ENCODE peak calls at places on chromosome 3, in nine cellular contexts. One of them, this sample, is unnamed.

GRCh38 chr3:135440233-135440632 is 525.3 kb upstream of the PPP2R3A start:
- DNase-seq in sigmoid colon: no peak
- DNase-seq in HCT116: no peak
- DNase-seq in suprapubic skin: no peak
- DNase-seq in heart left ventricle: no peak
- DNase-seq in IMR-90: no peak
- DNase-seq in tibial nerve: no peak
- DNase-seq in breast epithelium: no peak
- DNase-seq in A549: no peak
- DNase-seq in this sample: no peak

GRCh38 chr3:196216081-196216564 is at the start of gene SLC51A:
- DNase-seq in sigmoid colon: no peak
- DNase-seq in HCT116: no peak
- DNase-seq in suprapubic skin: no peak
- DNase-seq in heart left ventricle: no peak
- DNase-seq in IMR-90: no peak
- DNase-seq in tibial nerve: no peak
- DNase-seq in breast epithelium: no peak
- DNase-seq in A549: no peak
- DNase-seq in this sample: no peak

GRCh38 chr3:185934726-185935464 is 2.9 kb downstream of the TRA2B start:
- DNase-seq in sigmoid colon: no peak
- DNase-seq in HCT116: no peak
- DNase-seq in suprapubic skin: no peak
- DNase-seq in heart left ventricle: no peak
- DNase-seq in IMR-90: peak
- DNase-seq in tibial nerve: no peak
- DNase-seq in breast epithelium: no peak
- DNase-seq in A549: no peak
- DNase-seq in this sample: no peak

GRCh38 chr3:175456496-175456895 is 597.4 kb downstream of the NAALADL2 start:
- DNase-seq in sigmoid colon: no peak
- DNase-seq in HCT116: no peak
- DNase-seq in suprapubic skin: no peak
- DNase-seq in heart left ventricle: no peak
- DNase-seq in IMR-90: peak
- DNase-seq in tibial nerve: no peak
- DNase-seq in breast epithelium: no peak
- DNase-seq in A549: no peak
- DNase-seq in this sample: no peak

GRCh38 chr3:122183521-122183892 is at the start of gene CASR:
- DNase-seq in sigmoid colon: no peak
- DNase-seq in HCT116: no peak
- DNase-seq in suprapubic skin: no peak
- DNase-seq in heart left ventricle: no peak
- DNase-seq in IMR-90: no peak
- DNase-seq in tibial nerve: no peak
- DNase-seq in breast epithelium: no peak
- DNase-seq in A549: no peak
- DNase-seq in this sample: no peak

GRCh38 chr3:156218353-156218744 is 98.0 kb downstream of the KCNAB1 start:
- DNase-seq in sigmoid colon: no peak
- DNase-seq in HCT116: no peak
- DNase-seq in suprapubic skin: no peak
- DNase-seq in heart left ventricle: no peak
- DNase-seq in IMR-90: peak
- DNase-seq in tibial nerve: no peak
- DNase-seq in breast epithelium: no peak
- DNase-seq in A549: no peak
- DNase-seq in this sample: no peak

GRCh38 chr3:155560594-155560993 is 184.3 kb downstream of the PLCH1 start:
- DNase-seq in sigmoid colon: no peak
- DNase-seq in HCT116: peak
- DNase-seq in suprapubic skin: no peak
- DNase-seq in heart left ventricle: no peak
- DNase-seq in IMR-90: no peak
- DNase-seq in tibial nerve: no peak
- DNase-seq in breast epithelium: no peak
- DNase-seq in A549: peak
- DNase-seq in this sample: no peak

GRCh38 chr3:175386630-175387029 is 527.5 kb downstream of the NAALADL2 start:
- DNase-seq in sigmoid colon: no peak
- DNase-seq in HCT116: no peak
- DNase-seq in suprapubic skin: no peak
- DNase-seq in heart left ventricle: no peak
- DNase-seq in IMR-90: peak
- DNase-seq in tibial nerve: no peak
- DNase-seq in breast epithelium: no peak
- DNase-seq in A549: peak
- DNase-seq in this sample: no peak

GRCh38 chr3:48739955-48740823 is 23.2 kb upstream of the IP6K2 start:
- DNase-seq in sigmoid colon: peak
- DNase-seq in HCT116: peak
- DNase-seq in suprapubic skin: peak
- DNase-seq in heart left ventricle: peak
- DNase-seq in IMR-90: peak
- DNase-seq in tibial nerve: peak
- DNase-seq in breast epithelium: peak
- DNase-seq in A549: peak
- DNase-seq in this sample: peak

GRCh38 chr3:157128771-157129671 is 30.9 kb downstream of the CCNL1 start:
- DNase-seq in sigmoid colon: no peak
- DNase-seq in HCT116: peak
- DNase-seq in suprapubic skin: no peak
- DNase-seq in heart left ventricle: no peak
- DNase-seq in IMR-90: peak
- DNase-seq in tibial nerve: no peak
- DNase-seq in breast epithelium: peak
- DNase-seq in A549: peak
- DNase-seq in this sample: peak

GRCh38 chr3:189839576-189839975 is 208.4 kb downstream of the TP63 start:
- DNase-seq in sigmoid colon: no peak
- DNase-seq in HCT116: no peak
- DNase-seq in suprapubic skin: no peak
- DNase-seq in heart left ventricle: no peak
- DNase-seq in IMR-90: peak
- DNase-seq in tibial nerve: no peak
- DNase-seq in breast epithelium: no peak
- DNase-seq in A549: peak
- DNase-seq in this sample: no peak

GRCh38 chr3:5330152-5330810 is 142.8 kb downstream of the EDEM1 start:
- DNase-seq in sigmoid colon: no peak
- DNase-seq in HCT116: peak
- DNase-seq in suprapubic skin: no peak
- DNase-seq in heart left ventricle: no peak
- DNase-seq in IMR-90: peak
- DNase-seq in tibial nerve: no peak
- DNase-seq in breast epithelium: no peak
- DNase-seq in A549: peak
- DNase-seq in this sample: no peak

GRCh38 chr3:128466840-128467541 is at the start of gene DNAJB8:
- DNase-seq in sigmoid colon: no peak
- DNase-seq in HCT116: no peak
- DNase-seq in suprapubic skin: no peak
- DNase-seq in heart left ventricle: no peak
- DNase-seq in IMR-90: no peak
- DNase-seq in tibial nerve: no peak
- DNase-seq in breast epithelium: no peak
- DNase-seq in A549: no peak
- DNase-seq in this sample: no peak

GRCh38 chr3:177135841-177136492 is 61.3 kb downstream of the TBL1XR1 start:
- DNase-seq in sigmoid colon: no peak
- DNase-seq in HCT116: no peak
- DNase-seq in suprapubic skin: no peak
- DNase-seq in heart left ventricle: no peak
- DNase-seq in IMR-90: no peak
- DNase-seq in tibial nerve: no peak
- DNase-seq in breast epithelium: no peak
- DNase-seq in A549: no peak
- DNase-seq in this sample: no peak

GRCh38 chr3:80232760-80233159 is 465.0 kb upstream of the ROBO1 start:
- DNase-seq in sigmoid colon: no peak
- DNase-seq in HCT116: no peak
- DNase-seq in suprapubic skin: no peak
- DNase-seq in heart left ventricle: no peak
- DNase-seq in IMR-90: peak
- DNase-seq in tibial nerve: no peak
- DNase-seq in breast epithelium: no peak
- DNase-seq in A549: no peak
- DNase-seq in this sample: no peak

GRCh38 chr3:69058180-69058946 is 6.2 kb upstream of the TMF1 start:
- DNase-seq in sigmoid colon: no peak
- DNase-seq in HCT116: no peak
- DNase-seq in suprapubic skin: no peak
- DNase-seq in heart left ventricle: no peak
- DNase-seq in IMR-90: no peak
- DNase-seq in tibial nerve: no peak
- DNase-seq in breast epithelium: no peak
- DNase-seq in A549: no peak
- DNase-seq in this sample: no peak

GRCh38 chr3:85159376-85159775 is 200.6 kb downstream of the CADM2 start:
- DNase-seq in sigmoid colon: no peak
- DNase-seq in HCT116: no peak
- DNase-seq in suprapubic skin: no peak
- DNase-seq in heart left ventricle: no peak
- DNase-seq in IMR-90: no peak
- DNase-seq in tibial nerve: no peak
- DNase-seq in breast epithelium: no peak
- DNase-seq in A549: no peak
- DNase-seq in this sample: no peak

GRCh38 chr3:57911588-57911987 is 96.6 kb upstream of the FLNB start:
- DNase-seq in sigmoid colon: no peak
- DNase-seq in HCT116: no peak
- DNase-seq in suprapubic skin: no peak
- DNase-seq in heart left ventricle: no peak
- DNase-seq in IMR-90: peak
- DNase-seq in tibial nerve: no peak
- DNase-seq in breast epithelium: no peak
- DNase-seq in A549: no peak
- DNase-seq in this sample: no peak

GRCh38 chr3:151382671-151383070 is 1.9 kb downstream of the P2RY12 start:
- DNase-seq in sigmoid colon: no peak
- DNase-seq in HCT116: no peak
- DNase-seq in suprapubic skin: no peak
- DNase-seq in heart left ventricle: no peak
- DNase-seq in IMR-90: no peak
- DNase-seq in tibial nerve: no peak
- DNase-seq in breast epithelium: no peak
- DNase-seq in A549: no peak
- DNase-seq in this sample: no peak

GRCh38 chr3:141949972-141950371 is 73.5 kb downstream of the ATP1B3 start:
- DNase-seq in sigmoid colon: no peak
- DNase-seq in HCT116: no peak
- DNase-seq in suprapubic skin: no peak
- DNase-seq in heart left ventricle: no peak
- DNase-seq in IMR-90: no peak
- DNase-seq in tibial nerve: no peak
- DNase-seq in breast epithelium: no peak
- DNase-seq in A549: no peak
- DNase-seq in this sample: no peak
- TF ChIP-seq POLR2A in sigmoid colon: no peak
- TF ChIP-seq POLR2A in HCT116: no peak
- TF ChIP-seq POLR2A in suprapubic skin: no peak
- TF ChIP-seq POLR2A in heart left ventricle: no peak
- TF ChIP-seq POLR2A in IMR-90: no peak
- TF ChIP-seq POLR2A in tibial nerve: no peak
- TF ChIP-seq POLR2A in breast epithelium: no peak
- TF ChIP-seq POLR2A in A549: no peak
- TF ChIP-seq POLR2A in this sample: no peak

DNA sequence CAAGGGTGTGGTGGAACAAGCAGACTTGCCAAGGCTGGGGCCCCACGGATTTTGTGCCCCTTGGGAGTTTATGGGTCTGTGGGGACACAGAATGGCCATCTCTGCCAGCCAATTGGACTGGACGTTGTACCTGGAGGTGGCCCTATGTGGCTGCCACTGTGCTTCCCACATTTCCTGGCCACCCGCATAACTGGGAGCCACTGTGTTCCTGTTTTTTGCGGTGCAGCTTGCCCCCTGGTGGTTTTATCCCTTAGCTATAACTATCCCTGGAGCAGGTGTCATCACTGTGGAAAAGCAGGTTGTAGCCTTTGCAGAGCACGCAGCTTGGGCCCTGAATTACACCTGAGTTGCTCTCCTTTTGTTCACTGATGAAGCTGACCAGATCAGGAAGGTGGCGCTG is 306.3 kb downstream of the ZPLD1 start:
- DNase-seq in sigmoid colon: no peak
- DNase-seq in HCT116: peak
- DNase-seq in suprapubic skin: no peak
- DNase-seq in heart left ventricle: no peak
- DNase-seq in IMR-90: no peak
- DNase-seq in tibial nerve: no peak
- DNase-seq in breast epithelium: no peak
- DNase-seq in A549: no peak
- DNase-seq in this sample: no peak
- TF ChIP-seq CTCF in sigmoid colon: no peak
- TF ChIP-seq CTCF in HCT116: peak
- TF ChIP-seq CTCF in suprapubic skin: no peak
- TF ChIP-seq CTCF in heart left ventricle: no peak
- TF ChIP-seq CTCF in IMR-90: no peak
- TF ChIP-seq CTCF in tibial nerve: no peak
- TF ChIP-seq CTCF in breast epithelium: no peak
- TF ChIP-seq CTCF in A549: no peak
- TF ChIP-seq CTCF in this sample: no peak

DNA sequence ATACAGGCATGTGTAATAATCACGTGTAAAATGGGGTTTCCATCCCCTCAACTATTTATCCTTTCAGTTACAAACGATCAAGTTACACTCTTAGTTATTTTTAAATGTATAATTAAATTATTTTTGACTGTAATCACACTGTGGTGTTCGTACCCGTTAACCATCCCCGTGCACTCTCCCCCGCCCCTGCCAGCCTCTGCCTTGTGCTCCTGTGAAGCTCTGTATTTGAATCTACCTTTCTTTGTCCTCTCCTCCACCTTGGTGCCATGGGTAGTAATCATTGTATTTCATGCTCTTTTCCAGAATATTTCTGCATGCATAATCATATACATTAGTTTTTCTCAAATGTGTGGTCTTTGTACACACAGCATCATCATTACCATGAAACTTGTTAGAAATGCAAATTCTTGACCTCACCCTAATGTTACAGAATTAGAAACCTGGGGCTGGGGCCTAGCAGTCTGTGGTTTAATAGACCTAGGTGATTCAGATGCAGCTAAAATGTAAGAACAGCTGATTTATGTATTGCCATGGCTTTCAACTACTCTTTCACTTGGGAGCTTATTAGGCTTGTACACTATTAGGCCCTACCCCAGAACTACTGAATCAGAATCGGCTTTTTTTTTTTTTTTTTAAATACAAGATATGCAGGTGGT is 91.5 kb downstream of the STT3B start:
- DNase-seq in sigmoid colon: no peak
- DNase-seq in HCT116: no peak
- DNase-seq in suprapubic skin: no peak
- DNase-seq in heart left ventricle: no peak
- DNase-seq in IMR-90: no peak
- DNase-seq in tibial nerve: no peak
- DNase-seq in breast epithelium: no peak
- DNase-seq in A549: no peak
- DNase-seq in this sample: no peak
- H3K27ac ChIP-seq in sigmoid colon: no peak
- H3K27ac ChIP-seq in HCT116: no peak
- H3K27ac ChIP-seq in suprapubic skin: no peak
- H3K27ac ChIP-seq in heart left ventricle: no peak
- H3K27ac ChIP-seq in IMR-90: no peak
- H3K27ac ChIP-seq in tibial nerve: no peak
- H3K27ac ChIP-seq in breast epithelium: no peak
- H3K27ac ChIP-seq in A549: no peak
- H3K27ac ChIP-seq in this sample: no peak

GRCh38 chr3:112074616-112075497 is 11.3 kb upstream of the C3orf52 start:
- DNase-seq in sigmoid colon: no peak
- DNase-seq in HCT116: peak
- DNase-seq in suprapubic skin: peak
- DNase-seq in heart left ventricle: no peak
- DNase-seq in IMR-90: peak
- DNase-seq in tibial nerve: no peak
- DNase-seq in breast epithelium: no peak
- DNase-seq in A549: peak
- DNase-seq in this sample: peak
- TF ChIP-seq POLR2A in sigmoid colon: no peak
- TF ChIP-seq POLR2A in HCT116: no peak
- TF ChIP-seq POLR2A in suprapubic skin: no peak
- TF ChIP-seq POLR2A in heart left ventricle: no peak
- TF ChIP-seq POLR2A in IMR-90: no peak
- TF ChIP-seq POLR2A in tibial nerve: no peak
- TF ChIP-seq POLR2A in breast epithelium: no peak
- TF ChIP-seq POLR2A in A549: no peak
- TF ChIP-seq POLR2A in this sample: peak

This sample was measured in prostate gland.